ENCODE peak calls at places on chromosomes 11 and 22, in eight cellular contexts. N, J, M, S, K, Y, A and L are unnamed samples.

GRCh38 chr11:134890446-134890845 is 478.4 kb upstream of the B3GAT1 start:
- DNase-seq in M (no peak), A (no peak), S (no peak), N (no peak), Y (no peak), J (no peak), K (no peak), L (no peak)

GRCh38 chr11:30560345-30561106 is 25.6 kb downstream of the MPPED2 start:
- DNase-seq in S (no peak), M (no peak), K (no peak), Y (peak; percentile 35), N (no peak), J (no peak), A (no peak), L (no peak)

GRCh38 chr22:22380098-22381030 is 128.2 kb downstream of the ZNF280B start:
- DNase-seq in S (no peak), A (no peak), M (no peak), K (peak; percentile 87), J (peak; percentile 81), Y (no peak), N (peak; percentile 26), L (no peak)

GRCh38 chr11:108857382-108857781 is 192.5 kb downstream of the DDX10 start:
- DNase-seq in J (no peak), M (no peak), Y (no peak), K (no peak), N (no peak), A (no peak), S (no peak), L (no peak)

GRCh38 chr11:44811841-44812448 is 85.2 kb downstream of the TSPAN18 start:
- DNase-seq in K (no peak), A (no peak), M (no peak), Y (peak; percentile 21), J (no peak), N (no peak), S (no peak), L (no peak)

GRCh38 chr11:92357344-92357743 is 132.7 kb downstream of the FAT3 start:
- DNase-seq in N (peak; percentile 31), S (no peak), Y (peak; percentile 8), A (no peak), M (no peak), K (no peak), J (no peak), L (no peak)

GRCh38 chr11:119405986-119406385 is 17.0 kb downstream of the THY1 start:
- DNase-seq in Y (peak; percentile 73), N (no peak), S (no peak), J (no peak), A (no peak), K (no peak), M (no peak), L (no peak)

GRCh38 chr11:124898711-124899110 is 1.0 kb upstream of the ROBO4 start:
- DNase-seq in A (no peak), S (peak; percentile 21), Y (no peak), N (no peak), J (peak; percentile 55), M (no peak), K (no peak), L (no peak)

GRCh38 chr11:75301602-75302345 is 49.7 kb downstream of the ARRB1 start:
- DNase-seq in M (no peak), N (peak; percentile 39), J (no peak), Y (no peak), K (no peak), A (no peak), S (no peak), L (no peak)

GRCh38 chr22:42932197-42932519 is 75.1 kb upstream of the ARFGAP3 start:
- DNase-seq in Y (no peak), K (no peak), A (no peak), N (no peak), M (no peak), S (no peak), J (no peak), L (no peak)

GRCh38 chr22:46795845-46796565 is 33.6 kb downstream of the TBC1D22A start:
- DNase-seq in A (no peak), J (no peak), N (no peak), K (peak; percentile 1), Y (no peak), M (no peak), S (no peak), L (no peak)

GRCh38 chr11:117316197-117316961 is at the start of gene BACE1:
- DNase-seq in K (peak; percentile 21), Y (peak; percentile 84), N (peak; percentile 95), A (no peak), J (peak; percentile 96), M (peak; percentile 67), S (peak; percentile 59), L (peak; percentile 67)

GRCh38 chr22:41181349-41182241 is 23.5 kb upstream of the L3MBTL2 start:
- DNase-seq in N (peak; percentile 14), A (no peak), K (no peak), J (no peak), S (no peak), Y (peak; percentile 82), M (no peak), L (peak; percentile 22)

GRCh38 chr11:9815486-9816136 is 151.7 kb downstream of the SWAP70 start:
- DNase-seq in N (no peak), A (no peak), Y (peak; percentile 88), S (peak; percentile 29), J (no peak), K (no peak), M (peak; percentile 24), L (peak; percentile 79)

GRCh38 chr11:70887428-70887827 is 364.9 kb downstream of the SHANK2 start:
- DNase-seq in S (no peak), K (no peak), N (no peak), A (no peak), J (no peak), M (no peak), Y (no peak), L (no peak)

GRCh38 chr11:70883973-70884688 is 368.2 kb downstream of the SHANK2 start:
- DNase-seq in N (no peak), A (no peak), K (no peak), M (no peak), J (no peak), Y (no peak), S (no peak), L (no peak)

GRCh38 chr11:70883323-70883940 is 368.9 kb downstream of the SHANK2 start:
- DNase-seq in N (no peak), M (no peak), A (no peak), K (no peak), S (no peak), J (no peak), Y (no peak), L (no peak)

GRCh38 chr11:70885281-70885680 is 367.1 kb downstream of the SHANK2 start:
- DNase-seq in J (no peak), S (no peak), M (no peak), N (no peak), Y (no peak), K (no peak), A (no peak), L (no peak)

GRCh38 chr11:70885721-70886305 is 366.6 kb downstream of the SHANK2 start:
- DNase-seq in S (no peak), N (no peak), M (no peak), J (no peak), Y (no peak), K (no peak), A (no peak), L (peak; percentile 27)
- H3K4me3 ChIP-seq in S (no peak overlapping the region), N (no peak overlapping the region), M (no peak overlapping the region), J (no peak overlapping the region), Y (no peak overlapping the region), K (no peak overlapping the region), A (no peak overlapping the region), L (no peak overlapping the region)

GRCh38 chr22:20798218-20798617 is 24.3 kb downstream of the SERPIND1 start:
- DNase-seq in A (no peak), M (no peak), Y (no peak), N (no peak), K (no peak), J (no peak), S (no peak), L (no peak)
- H3K27me3 ChIP-seq in A (no peaks in the 10 kb centered on the region), M (no peaks in the 10 kb centered on the region), Y (no peaks in the 10 kb centered on the region), N (no peaks in the 10 kb centered on the region), K (no peaks in the 10 kb centered on the region), J (no peaks in the 10 kb centered on the region), S (no peaks in the 10 kb centered on the region), L (no peaks in the 10 kb centered on the region)

GRCh38 chr11:60951611-60951908 is 416 bp downstream of the SLC15A3 start:
- DNase-seq in S (no peak), M (no peak), J (no peak), K (no peak), N (no peak), A (no peak), Y (no peak), L (no peak)

GRCh38 chr11:60950933-60951610 is 904 bp downstream of the SLC15A3 start:
- DNase-seq in S (no peak), M (no peak), J (peak; percentile 81), Y (no peak), K (no peak), A (no peak), N (no peak), L (no peak)

GRCh38 chr11:60951909-60952741 is at the start of gene SLC15A3:
- DNase-seq in A (peak; percentile 65), J (peak; percentile 77), Y (no peak), M (peak; percentile 49), N (no peak), S (no peak), K (peak; percentile 88), L (no peak)

GRCh38 chr11:60948251-60948650 is 3.7 kb downstream of the SLC15A3 start:
- DNase-seq in J (no peak), A (no peak), S (no peak), N (no peak), M (no peak), K (no peak), Y (no peak), L (no peak)

DNA sequence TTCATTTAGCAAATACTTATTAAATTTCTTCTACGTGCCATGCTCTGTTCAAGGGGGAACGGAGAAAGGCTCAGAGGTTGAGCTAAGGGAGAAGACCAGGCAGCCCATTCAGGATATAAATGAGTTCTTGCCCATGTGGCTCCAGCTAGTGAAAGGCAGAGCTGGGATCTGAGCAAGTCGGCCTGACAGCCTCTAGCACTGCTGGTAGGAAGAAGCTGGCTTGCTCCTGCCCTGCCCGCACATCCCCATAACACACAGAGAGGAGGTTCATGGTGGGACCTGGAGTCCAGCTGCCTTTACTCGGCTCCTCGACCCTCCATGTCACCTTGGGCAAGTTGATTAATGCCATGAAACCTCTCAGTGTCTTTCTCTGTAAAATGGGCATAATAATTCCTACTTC is 2.0 kb downstream of the SLC15A3 start:
- DNase-seq in A (no peak), N (no peak), Y (no peak), K (no peak), J (peak; percentile 34), S (no peak), M (no peak), L (no peak)
- H3K4me3 ChIP-seq in A (no peak overlapping the region), N (no peak overlapping the region), Y (no peak overlapping the region), K (peak overlapping the region; percentile 59), J (no peak overlapping the region), S (no peak overlapping the region), M (peak overlapping the region; percentile 56), L (no peak overlapping the region)

DNA sequence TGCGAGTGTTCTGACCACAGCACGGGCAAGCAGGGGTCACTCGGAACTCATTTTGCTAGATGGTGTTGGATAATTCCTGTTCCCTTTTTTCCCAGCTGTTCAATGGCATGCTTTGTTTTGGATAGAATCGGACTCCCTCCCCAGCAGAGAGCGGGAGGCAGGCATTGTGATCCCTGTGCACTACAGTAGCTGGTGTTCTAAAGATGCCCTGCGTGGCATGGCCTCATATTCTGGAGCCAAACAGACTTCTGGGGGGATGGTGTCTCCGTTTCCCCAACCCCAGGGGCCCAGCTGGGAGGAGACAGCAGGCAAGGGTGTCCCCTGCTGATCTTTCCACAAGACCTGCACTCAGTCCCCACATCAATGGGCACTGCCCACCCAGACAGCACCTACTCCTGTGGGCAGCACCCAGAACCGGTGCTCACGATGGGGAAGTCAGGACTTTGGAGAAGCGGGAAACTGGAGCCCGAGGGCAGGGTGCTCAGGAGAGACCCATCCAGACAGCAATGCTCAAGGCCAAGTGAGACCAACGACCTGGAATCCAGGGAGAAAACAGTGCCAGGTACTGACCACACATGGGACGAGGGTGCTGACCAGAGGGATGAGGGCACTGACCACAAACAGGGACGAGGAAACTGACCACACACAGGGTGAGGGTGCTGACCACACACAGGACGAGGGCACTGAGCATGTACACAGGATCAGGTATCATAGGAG is 934.9 kb downstream of the BRD1 start:
- DNase-seq in K (peak; percentile 8), A (no peak), M (no peak), S (no peak), J (peak; percentile 15), Y (no peak), N (no peak), L (no peak)
- H3K27me3 ChIP-seq in K (no peaks in the 10 kb centered on the region), A (peaks cover 15% of the 10 kb centered on the region), M (no peaks in the 10 kb centered on the region), S (no peaks in the 10 kb centered on the region), J (no peaks in the 10 kb centered on the region), Y (no peaks in the 10 kb centered on the region), N (no peaks in the 10 kb centered on the region), L (no peaks in the 10 kb centered on the region)